ENCODE peak calls at places on chromosomes 3 and 15, in nine cellular contexts. E is activated CD4-positive, alpha-beta T cell treated with anti-CD3 and anti-CD28 coated beads for 36 hours; K is Calu3; G is GM20000; F is stomach; T is uterus; V is NCI-H1092; M is activated T-cell treated with anti-CD3 and anti-CD28 coated beads for 48 hours; A is mucosa of gallbladder. Y is an unnamed sample.

GRCh38 chr3:42020681-42021307 is 58.9 kb upstream of the ULK4 start:
- DNase-seq in E (no peak), K (no peak), G (no peak), F (no peak), T (peak), V (no peak), M (no peak), A (no peak), Y (no peak)

GRCh38 chr3:124256156-124256555 is 264.2 kb upstream of the ROPN1 start:
- DNase-seq in E (no peak), K (no peak), G (no peak), F (no peak), T (no peak), V (no peak), M (no peak), A (no peak), Y (no peak)

GRCh38 chr15:32993285-32993684 is 201.2 kb downstream of the FMN1 start:
- DNase-seq in E (no peak), K (no peak), G (no peak), F (no peak), T (no peak), V (no peak), M (no peak), A (no peak), Y (peak)

GRCh38 chr3:25785826-25786225 is 2.6 kb upstream of the NGLY1 start:
- DNase-seq in E (no peak), K (no peak), G (no peak), F (no peak), T (no peak), V (no peak), M (no peak), A (no peak), Y (no peak)

GRCh38 chr3:183921096-183921495 is 36.4 kb upstream of the PARL start:
- DNase-seq in E (no peak), K (no peak), G (no peak), F (no peak), T (no peak), V (no peak), M (no peak), A (no peak), Y (no peak)

GRCh38 chr3:130699765-130700164 is 46.9 kb downstream of the PIK3R4 start:
- DNase-seq in E (no peak), K (peak), G (peak), F (no peak), T (no peak), V (no peak), M (no peak), A (no peak), Y (peak)

GRCh38 chr3:185732782-185733181 is 92.1 kb downstream of the IGF2BP2 start:
- DNase-seq in E (no peak), K (no peak), G (no peak), F (no peak), T (no peak), V (no peak), M (no peak), A (no peak), Y (no peak)

GRCh38 chr3:128874481-128875180 is 4.8 kb upstream of the ACAD9 start:
- DNase-seq in E (no peak), K (no peak), G (no peak), F (no peak), T (no peak), V (no peak), M (no peak), A (no peak), Y (no peak)

GRCh38 chr15:45550436-45550835 is 27.9 kb upstream of the SLC30A4 start:
- DNase-seq in E (no peak), K (no peak), G (no peak), F (no peak), T (no peak), V (no peak), M (no peak), A (no peak), Y (no peak)

GRCh38 chr3:130971208-130971607 is 55.4 kb downstream of the ASTE1 start:
- DNase-seq in E (no peak), K (no peak), G (no peak), F (no peak), T (no peak), V (no peak), M (no peak), A (no peak), Y (no peak)

GRCh38 chr3:32685604-32686185 is 707 bp downstream of the CNOT10 start:
- DNase-seq in E (no peak), K (no peak), G (peak), F (no peak), T (no peak), V (no peak), M (no peak), A (no peak), Y (peak)

GRCh38 chr3:186746008-186746407 is 28.8 kb downstream of the KNG1 start:
- DNase-seq in E (no peak), K (peak), G (no peak), F (peak), T (no peak), V (no peak), M (no peak), A (peak), Y (peak)

GRCh38 chr3:123258811-123259420 is 57.2 kb downstream of the SEC22A start:
- DNase-seq in E (no peak), K (no peak), G (no peak), F (no peak), T (no peak), V (peak), M (no peak), A (no peak), Y (peak)

GRCh38 chr15:62287066-62287857 is 122.2 kb upstream of the C2CD4B start:
- DNase-seq in E (no peak), K (no peak), G (no peak), F (no peak), T (no peak), V (no peak), M (no peak), A (no peak), Y (no peak)

GRCh38 chr15:51499379-51499976 is 123.1 kb downstream of the DMXL2 start:
- DNase-seq in E (no peak), K (peak), G (peak), F (no peak), T (no peak), V (no peak), M (no peak), A (no peak), Y (peak)

GRCh38 chr3:72492240-72492639 is 356.0 kb downstream of the SHQ1 start:
- DNase-seq in E (no peak), K (no peak), G (no peak), F (no peak), T (no peak), V (no peak), M (no peak), A (peak), Y (no peak)

GRCh38 chr3:172648736-172649135 is 62.1 kb downstream of the NCEH1 start:
- DNase-seq in E (no peak), K (no peak), G (no peak), F (no peak), T (no peak), V (no peak), M (no peak), A (no peak), Y (no peak)

GRCh38 chr3:81816473-81817260 is 55.2 kb upstream of the GBE1 start:
- DNase-seq in E (peak), K (no peak), G (peak), F (no peak), T (no peak), V (no peak), M (no peak), A (no peak), Y (peak)

GRCh38 chr15:31235298-31236183 is 91.1 kb upstream of the KLF13 start:
- DNase-seq in E (no peak), K (no peak), G (peak), F (peak), T (peak), V (peak), M (no peak), A (peak), Y (peak)

GRCh38 chr3:21551019-21551418 is 200.0 kb downstream of the ZNF385D start:
- DNase-seq in E (no peak), K (peak), G (no peak), F (no peak), T (no peak), V (no peak), M (no peak), A (no peak), Y (no peak)

GRCh38 chr3:132519914-132520313 is 77.2 kb upstream of the ACKR4 start:
- DNase-seq in E (peak), K (no peak), G (no peak), F (no peak), T (no peak), V (no peak), M (no peak), A (no peak), Y (no peak)

GRCh38 chr3:105367063-105367405 is 325 bp downstream of the ALCAM start:
- DNase-seq in E (peak), K (peak), G (peak), F (peak), T (no peak), V (no peak), M (peak), A (peak), Y (peak)

GRCh38 chr3:113264249-113264648 is 52.9 kb downstream of the BOC start:
- DNase-seq in E (no peak), K (no peak), G (no peak), F (no peak), T (peak), V (peak), M (no peak), A (no peak), Y (no peak)

GRCh38 chr3:120364101-120364500 is 14.9 kb upstream of the LRRC58 start:
- DNase-seq in E (no peak), K (no peak), G (no peak), F (no peak), T (no peak), V (no peak), M (no peak), A (no peak), Y (no peak)

GRCh38 chr3:2024037-2024436 is 74.6 kb upstream of the CNTN4 start:
- DNase-seq in E (no peak), K (no peak), G (no peak), F (no peak), T (no peak), V (no peak), M (no peak), A (no peak), Y (peak)

GRCh38 chr15:29570931-29571727 is 251.1 kb downstream of the TJP1 start:
- DNase-seq in E (peak), K (peak), G (peak), F (no peak), T (no peak), V (no peak), M (peak), A (no peak), Y (no peak)

GRCh38 chr3:189394599-189395121 is 222.9 kb downstream of the TPRG1 start:
- DNase-seq in E (no peak), K (no peak), G (peak), F (no peak), T (no peak), V (no peak), M (no peak), A (no peak), Y (peak)

GRCh38 chr15:60379466-60380274 is 18.1 kb downstream of the ANXA2 start:
- DNase-seq in E (no peak), K (peak), G (no peak), F (no peak), T (no peak), V (no peak), M (no peak), A (no peak), Y (no peak)

Y was measured in GM12865.